ENCODE peak calls at places on chromosome 7, in six cellular contexts. One of them, this sample, is unnamed. For H3K4me1, the result is how much of the 10 kb centered on the place peaks cover.

GRCh38 chr7:46485481-46486065 is 564.5 kb upstream of the IGFBP3 start:
- DNase-seq in GM23338: no peak
- DNase-seq in fibroblast of lung: peak
- DNase-seq in left ventricle myocardium inferior: no peak
- DNase-seq in heart left ventricle: no peak
- DNase-seq in pancreas: no peak
- DNase-seq in this sample: no peak

GRCh38 chr7:51666261-51666660 is 349.7 kb upstream of the COBL start:
- DNase-seq in GM23338: peak
- DNase-seq in fibroblast of lung: no peak
- DNase-seq in left ventricle myocardium inferior: no peak
- DNase-seq in heart left ventricle: no peak
- DNase-seq in pancreas: no peak
- DNase-seq in this sample: no peak

GRCh38 chr7:17269345-17270221 is 28.9 kb upstream of the AHR start:
- DNase-seq in GM23338: no peak
- DNase-seq in fibroblast of lung: peak
- DNase-seq in left ventricle myocardium inferior: no peak
- DNase-seq in heart left ventricle: no peak
- DNase-seq in pancreas: no peak
- DNase-seq in this sample: no peak

GRCh38 chr7:130903358-130903974 is 169.5 kb upstream of the KLF14 start:
- DNase-seq in GM23338: no peak
- DNase-seq in fibroblast of lung: peak
- DNase-seq in left ventricle myocardium inferior: no peak
- DNase-seq in heart left ventricle: no peak
- DNase-seq in pancreas: no peak
- DNase-seq in this sample: no peak

GRCh38 chr7:50662059-50662689 is 97.0 kb upstream of the DDC start:
- DNase-seq in GM23338: no peak
- DNase-seq in fibroblast of lung: no peak
- DNase-seq in left ventricle myocardium inferior: no peak
- DNase-seq in heart left ventricle: no peak
- DNase-seq in pancreas: no peak
- DNase-seq in this sample: peak

GRCh38 chr7:79876769-79877362 is 257.8 kb upstream of the GNAI1 start:
- DNase-seq in GM23338: no peak
- DNase-seq in fibroblast of lung: peak
- DNase-seq in left ventricle myocardium inferior: no peak
- DNase-seq in heart left ventricle: no peak
- DNase-seq in pancreas: no peak
- DNase-seq in this sample: no peak

GRCh38 chr7:7861211-7861633 is 107.4 kb upstream of the GLCCI1 start:
- DNase-seq in GM23338: no peak
- DNase-seq in fibroblast of lung: peak
- DNase-seq in left ventricle myocardium inferior: no peak
- DNase-seq in heart left ventricle: no peak
- DNase-seq in pancreas: no peak
- DNase-seq in this sample: no peak

GRCh38 chr7:92729172-92729571 is 107.2 kb downstream of the CDK6 start:
- DNase-seq in GM23338: no peak
- DNase-seq in fibroblast of lung: peak
- DNase-seq in left ventricle myocardium inferior: no peak
- DNase-seq in heart left ventricle: no peak
- DNase-seq in pancreas: no peak
- DNase-seq in this sample: no peak

GRCh38 chr7:107471292-107472070 is 1.6 kb downstream of the GPR22 start:
- DNase-seq in GM23338: peak
- DNase-seq in fibroblast of lung: peak
- DNase-seq in left ventricle myocardium inferior: no peak
- DNase-seq in heart left ventricle: no peak
- DNase-seq in pancreas: no peak
- DNase-seq in this sample: no peak

GRCh38 chr7:100914879-100915442 is 19.3 kb upstream of the ACHE start:
- DNase-seq in GM23338: no peak
- DNase-seq in fibroblast of lung: no peak
- DNase-seq in left ventricle myocardium inferior: no peak
- DNase-seq in heart left ventricle: no peak
- DNase-seq in pancreas: no peak
- DNase-seq in this sample: no peak

GRCh38 chr7:92584953-92585352 is 5.2 kb downstream of the FAM133B start:
- DNase-seq in GM23338: peak
- DNase-seq in fibroblast of lung: peak
- DNase-seq in left ventricle myocardium inferior: no peak
- DNase-seq in heart left ventricle: no peak
- DNase-seq in pancreas: no peak
- DNase-seq in this sample: no peak

GRCh38 chr7:41130021-41130420 is 572.9 kb downstream of the INHBA start:
- DNase-seq in GM23338: no peak
- DNase-seq in fibroblast of lung: no peak
- DNase-seq in left ventricle myocardium inferior: no peak
- DNase-seq in heart left ventricle: peak
- DNase-seq in pancreas: no peak
- DNase-seq in this sample: no peak
- H3K4me1 ChIP-seq in GM23338: under half
- H3K4me1 ChIP-seq in fibroblast of lung: under half
- H3K4me1 ChIP-seq in left ventricle myocardium inferior: under half
- H3K4me1 ChIP-seq in heart left ventricle: under half
- H3K4me1 ChIP-seq in pancreas: under half
- H3K4me1 ChIP-seq in this sample: under half

DNA sequence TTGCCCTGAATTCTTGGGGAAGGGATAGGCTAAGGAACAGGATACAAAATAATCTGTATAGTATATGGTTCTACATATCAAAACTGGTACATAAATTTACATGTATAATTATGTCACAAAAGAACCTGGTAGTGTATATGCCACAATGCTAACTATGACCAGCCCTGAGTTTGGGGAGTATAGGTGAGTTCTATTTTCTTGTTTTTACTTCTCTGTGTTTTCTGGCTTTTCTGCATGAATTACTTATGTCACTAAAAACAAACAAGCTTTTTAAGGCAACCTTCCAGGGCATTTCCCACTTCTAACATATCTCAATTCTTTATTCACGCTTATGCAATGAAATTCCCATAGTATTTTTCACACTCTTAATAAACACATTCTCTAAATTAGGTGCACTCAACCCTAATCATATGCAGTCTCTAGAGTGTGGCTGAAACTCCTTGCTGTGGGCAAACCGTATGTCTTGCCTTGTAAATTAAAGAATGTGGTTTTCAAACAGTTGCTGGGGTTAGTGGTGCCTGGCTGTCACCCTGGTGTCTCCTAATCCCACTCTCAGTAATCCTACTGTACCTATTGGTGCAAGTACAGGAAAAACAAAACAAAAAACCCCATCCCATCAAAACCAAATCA is 14.0 kb upstream of the INSIG1 start:
- DNase-seq in GM23338: no peak
- DNase-seq in fibroblast of lung: no peak
- DNase-seq in left ventricle myocardium inferior: no peak
- DNase-seq in heart left ventricle: no peak
- DNase-seq in pancreas: no peak
- DNase-seq in this sample: no peak
- H3K4me1 ChIP-seq in GM23338: under half
- H3K4me1 ChIP-seq in fibroblast of lung: under half
- H3K4me1 ChIP-seq in left ventricle myocardium inferior: under half
- H3K4me1 ChIP-seq in heart left ventricle: under half
- H3K4me1 ChIP-seq in pancreas: under half
- H3K4me1 ChIP-seq in this sample: under half

DNA sequence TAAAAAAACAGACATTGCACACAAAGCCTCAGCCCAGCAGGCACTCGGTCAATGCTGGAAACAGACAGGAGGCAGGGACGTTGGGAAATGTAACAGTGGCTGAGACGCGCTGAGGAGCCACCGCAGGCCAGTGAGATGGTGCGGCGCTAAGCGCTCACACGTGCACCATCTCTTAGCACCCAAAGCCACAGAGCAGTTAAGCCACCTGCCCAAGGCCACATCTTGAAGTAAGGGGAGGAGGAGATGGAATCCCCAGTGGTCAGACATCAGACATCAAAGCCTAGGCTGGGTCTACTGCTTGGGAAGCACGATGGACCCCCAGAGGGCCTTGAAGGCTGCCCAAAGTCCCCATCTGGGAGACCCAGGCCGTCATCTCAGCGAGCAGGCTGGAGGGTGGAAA is 15.6 kb downstream of the LAT2 start:
- DNase-seq in GM23338: no peak
- DNase-seq in fibroblast of lung: no peak
- DNase-seq in left ventricle myocardium inferior: no peak
- DNase-seq in heart left ventricle: no peak
- DNase-seq in pancreas: no peak
- DNase-seq in this sample: no peak
- H3K4me1 ChIP-seq in GM23338: under half
- H3K4me1 ChIP-seq in fibroblast of lung: under half
- H3K4me1 ChIP-seq in left ventricle myocardium inferior: under half
- H3K4me1 ChIP-seq in heart left ventricle: under half
- H3K4me1 ChIP-seq in pancreas: under half
- H3K4me1 ChIP-seq in this sample: under half

DNA sequence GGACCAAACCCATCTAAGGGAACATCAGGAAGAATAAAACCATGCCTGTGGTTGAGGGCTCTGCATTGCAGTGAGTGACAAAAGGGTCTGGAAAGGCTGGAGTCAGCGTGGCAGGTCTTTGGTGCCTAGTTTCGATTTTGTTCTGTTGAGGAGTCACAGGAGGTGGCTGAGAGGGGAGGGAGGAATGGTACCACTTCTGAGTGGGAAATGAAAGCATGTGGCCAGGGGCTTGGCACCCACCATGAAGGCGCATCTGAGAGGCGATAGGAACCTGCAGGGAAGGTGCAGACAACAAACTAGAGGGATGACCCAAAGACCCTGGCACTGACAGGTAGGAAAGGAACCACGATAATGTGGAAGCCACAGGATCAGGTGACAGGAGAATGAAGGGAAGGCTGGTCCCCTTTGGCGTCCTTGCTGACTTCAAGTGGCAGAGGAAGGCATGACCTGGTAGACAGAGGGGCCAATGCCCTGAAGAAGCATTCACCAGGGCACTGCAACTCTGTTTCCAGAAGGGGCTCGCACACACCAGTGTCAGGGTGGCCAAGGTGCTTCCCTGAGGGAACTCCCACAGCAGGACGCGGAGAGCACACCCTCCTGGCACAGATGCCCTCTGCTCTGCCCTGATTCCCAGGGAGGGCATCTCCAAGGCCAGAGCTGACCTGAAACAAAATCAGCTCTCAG is 41.7 kb downstream of the HIPK2 start:
- DNase-seq in GM23338: no peak
- DNase-seq in fibroblast of lung: no peak
- DNase-seq in left ventricle myocardium inferior: no peak
- DNase-seq in heart left ventricle: no peak
- DNase-seq in pancreas: no peak
- DNase-seq in this sample: no peak
- H3K4me1 ChIP-seq in GM23338: under half
- H3K4me1 ChIP-seq in fibroblast of lung: under half
- H3K4me1 ChIP-seq in left ventricle myocardium inferior: half or more
- H3K4me1 ChIP-seq in heart left ventricle: under half
- H3K4me1 ChIP-seq in pancreas: under half
- H3K4me1 ChIP-seq in this sample: half or more

This sample was measured in tibial artery.